ENCODE peak calls at places on chromosomes 3 and 15, in eight cellular contexts. One of them, this sample, is unnamed.

GRCh38 chr3:4841225-4841624 is 138.0 kb upstream of the BHLHE40 start:
- DNase-seq in GM12865: no peak
- DNase-seq in osteocyte: no peak
- DNase-seq in tibial artery: no peak
- DNase-seq in gastrocnemius medialis: no peak
- DNase-seq in MCF 10A: no peak
- DNase-seq in glutamatergic neuron: no peak
- DNase-seq in endothelial cell: no peak
- DNase-seq in this sample: no peak

GRCh38 chr3:32186097-32186496 is 52.4 kb upstream of the CMTM8 start:
- DNase-seq in osteocyte: no peak
- DNase-seq in tibial artery: no peak
- DNase-seq in glutamatergic neuron: no peak
- DNase-seq in MCF 10A: no peak
- DNase-seq in GM12865: no peak
- DNase-seq in endothelial cell: no peak
- DNase-seq in gastrocnemius medialis: no peak
- DNase-seq in this sample: no peak

GRCh38 chr15:74937226-74937601 is 659 bp downstream of the COX5A start:
- DNase-seq in endothelial cell: no peak
- DNase-seq in tibial artery: no peak
- DNase-seq in gastrocnemius medialis: no peak
- DNase-seq in glutamatergic neuron: no peak
- DNase-seq in GM12865: no peak
- DNase-seq in MCF 10A: peak
- DNase-seq in osteocyte: no peak
- DNase-seq in this sample: no peak

GRCh38 chr3:129756871-129757270 is 136.6 kb downstream of the TMCC1 start:
- DNase-seq in osteocyte: no peak
- DNase-seq in gastrocnemius medialis: no peak
- DNase-seq in tibial artery: no peak
- DNase-seq in glutamatergic neuron: no peak
- DNase-seq in MCF 10A: no peak
- DNase-seq in endothelial cell: no peak
- DNase-seq in GM12865: no peak
- DNase-seq in this sample: no peak

GRCh38 chr3:196987022-196987421 is 18.4 kb upstream of the PIGZ start:
- DNase-seq in tibial artery: no peak
- DNase-seq in endothelial cell: no peak
- DNase-seq in MCF 10A: no peak
- DNase-seq in osteocyte: no peak
- DNase-seq in glutamatergic neuron: no peak
- DNase-seq in gastrocnemius medialis: no peak
- DNase-seq in GM12865: no peak
- DNase-seq in this sample: no peak

GRCh38 chr15:36407647-36408046 is 171.8 kb upstream of the CDIN1 start:
- DNase-seq in GM12865: peak
- DNase-seq in MCF 10A: peak
- DNase-seq in glutamatergic neuron: no peak
- DNase-seq in endothelial cell: no peak
- DNase-seq in tibial artery: no peak
- DNase-seq in osteocyte: no peak
- DNase-seq in gastrocnemius medialis: no peak
- DNase-seq in this sample: no peak

GRCh38 chr15:32651229-32651837 is 9.8 kb downstream of the SCG5 start:
- DNase-seq in osteocyte: no peak
- DNase-seq in endothelial cell: peak
- DNase-seq in MCF 10A: peak
- DNase-seq in glutamatergic neuron: peak
- DNase-seq in gastrocnemius medialis: peak
- DNase-seq in tibial artery: no peak
- DNase-seq in GM12865: peak
- DNase-seq in this sample: peak

GRCh38 chr3:50340404-50341329 is at the start of gene RASSF1:
- DNase-seq in glutamatergic neuron: no peak
- DNase-seq in MCF 10A: no peak
- DNase-seq in osteocyte: no peak
- DNase-seq in GM12865: peak
- DNase-seq in tibial artery: peak
- DNase-seq in endothelial cell: no peak
- DNase-seq in gastrocnemius medialis: peak
- DNase-seq in this sample: no peak

GRCh38 chr15:64354683-64355558 is 1.1 kb downstream of the CSNK1G1 start:
- DNase-seq in glutamatergic neuron: no peak
- DNase-seq in tibial artery: peak
- DNase-seq in gastrocnemius medialis: no peak
- DNase-seq in MCF 10A: no peak
- DNase-seq in osteocyte: no peak
- DNase-seq in endothelial cell: no peak
- DNase-seq in GM12865: peak
- DNase-seq in this sample: no peak

GRCh38 chr15:90184119-90184785 is 16.9 kb upstream of the SEMA4B start:
- DNase-seq in MCF 10A: peak
- DNase-seq in tibial artery: peak
- DNase-seq in gastrocnemius medialis: peak
- DNase-seq in endothelial cell: no peak
- DNase-seq in glutamatergic neuron: no peak
- DNase-seq in GM12865: peak
- DNase-seq in osteocyte: no peak
- DNase-seq in this sample: no peak

GRCh38 chr3:108004647-108005046 is 86.2 kb downstream of the CD47 start:
- DNase-seq in osteocyte: no peak
- DNase-seq in MCF 10A: no peak
- DNase-seq in gastrocnemius medialis: no peak
- DNase-seq in tibial artery: no peak
- DNase-seq in GM12865: no peak
- DNase-seq in endothelial cell: no peak
- DNase-seq in glutamatergic neuron: no peak
- DNase-seq in this sample: no peak

GRCh38 chr15:73922186-73923151 is 3.8 kb upstream of the LOXL1 start:
- DNase-seq in endothelial cell: no peak
- DNase-seq in glutamatergic neuron: no peak
- DNase-seq in MCF 10A: peak
- DNase-seq in osteocyte: no peak
- DNase-seq in tibial artery: peak
- DNase-seq in gastrocnemius medialis: no peak
- DNase-seq in GM12865: no peak
- DNase-seq in this sample: peak

GRCh38 chr3:194399874-194400411 is 877 bp upstream of the GP5 start:
- DNase-seq in tibial artery: no peak
- DNase-seq in gastrocnemius medialis: no peak
- DNase-seq in GM12865: no peak
- DNase-seq in glutamatergic neuron: no peak
- DNase-seq in MCF 10A: no peak
- DNase-seq in osteocyte: no peak
- DNase-seq in endothelial cell: no peak
- DNase-seq in this sample: no peak

GRCh38 chr3:42839616-42840015 is 30.4 kb downstream of the ACKR2 start:
- DNase-seq in MCF 10A: peak
- DNase-seq in GM12865: peak
- DNase-seq in gastrocnemius medialis: no peak
- DNase-seq in glutamatergic neuron: peak
- DNase-seq in endothelial cell: peak
- DNase-seq in osteocyte: peak
- DNase-seq in tibial artery: peak
- DNase-seq in this sample: peak

GRCh38 chr15:67033012-67033411 is 32.4 kb upstream of the SMAD3 start:
- DNase-seq in glutamatergic neuron: no peak
- DNase-seq in tibial artery: no peak
- DNase-seq in osteocyte: no peak
- DNase-seq in MCF 10A: no peak
- DNase-seq in endothelial cell: no peak
- DNase-seq in GM12865: no peak
- DNase-seq in gastrocnemius medialis: no peak
- DNase-seq in this sample: no peak

GRCh38 chr3:106343841-106344240 is 475.0 kb upstream of the CBLB start:
- DNase-seq in GM12865: no peak
- DNase-seq in tibial artery: no peak
- DNase-seq in gastrocnemius medialis: no peak
- DNase-seq in glutamatergic neuron: no peak
- DNase-seq in endothelial cell: no peak
- DNase-seq in osteocyte: no peak
- DNase-seq in MCF 10A: no peak
- DNase-seq in this sample: no peak

GRCh38 chr15:58498821-58499580 is 67.2 kb downstream of the LIPC start:
- DNase-seq in GM12865: no peak
- DNase-seq in glutamatergic neuron: no peak
- DNase-seq in endothelial cell: no peak
- DNase-seq in osteocyte: no peak
- DNase-seq in MCF 10A: peak
- DNase-seq in gastrocnemius medialis: no peak
- DNase-seq in tibial artery: no peak
- DNase-seq in this sample: no peak

GRCh38 chr3:160841455-160841854 is 85.4 kb downstream of the PPM1L start:
- DNase-seq in GM12865: no peak
- DNase-seq in glutamatergic neuron: no peak
- DNase-seq in MCF 10A: no peak
- DNase-seq in osteocyte: no peak
- DNase-seq in endothelial cell: no peak
- DNase-seq in gastrocnemius medialis: no peak
- DNase-seq in tibial artery: no peak
- DNase-seq in this sample: no peak

GRCh38 chr3:130783629-130784028 is 37.0 kb upstream of the PIK3R4 start:
- DNase-seq in gastrocnemius medialis: no peak
- DNase-seq in tibial artery: no peak
- DNase-seq in MCF 10A: no peak
- DNase-seq in endothelial cell: no peak
- DNase-seq in osteocyte: no peak
- DNase-seq in GM12865: no peak
- DNase-seq in glutamatergic neuron: no peak
- DNase-seq in this sample: no peak

GRCh38 chr3:170690133-170690981 is 104.5 kb upstream of the SLC7A14 start:
- DNase-seq in gastrocnemius medialis: no peak
- DNase-seq in glutamatergic neuron: peak
- DNase-seq in MCF 10A: peak
- DNase-seq in osteocyte: no peak
- DNase-seq in endothelial cell: peak
- DNase-seq in GM12865: peak
- DNase-seq in tibial artery: peak
- DNase-seq in this sample: peak

GRCh38 chr3:148238421-148238821 is 459.3 kb upstream of the AGTR1 start:
- DNase-seq in gastrocnemius medialis: no peak
- DNase-seq in glutamatergic neuron: no peak
- DNase-seq in endothelial cell: no peak
- DNase-seq in GM12865: no peak
- DNase-seq in MCF 10A: no peak
- DNase-seq in osteocyte: no peak
- DNase-seq in tibial artery: no peak
- DNase-seq in this sample: no peak

GRCh38 chr3:68256635-68257034 is 602.2 kb upstream of the SUCLG2 start:
- DNase-seq in glutamatergic neuron: peak
- DNase-seq in gastrocnemius medialis: no peak
- DNase-seq in GM12865: peak
- DNase-seq in osteocyte: no peak
- DNase-seq in tibial artery: no peak
- DNase-seq in endothelial cell: peak
- DNase-seq in MCF 10A: peak
- DNase-seq in this sample: no peak
- TF ChIP-seq CTCF in glutamatergic neuron: peak
- TF ChIP-seq CTCF in gastrocnemius medialis: no peak
- TF ChIP-seq CTCF in GM12865: peak
- TF ChIP-seq CTCF in osteocyte: peak
- TF ChIP-seq CTCF in tibial artery: peak
- TF ChIP-seq CTCF in endothelial cell: no peak
- TF ChIP-seq CTCF in MCF 10A: no peak
- TF ChIP-seq CTCF in this sample: peak

DNA sequence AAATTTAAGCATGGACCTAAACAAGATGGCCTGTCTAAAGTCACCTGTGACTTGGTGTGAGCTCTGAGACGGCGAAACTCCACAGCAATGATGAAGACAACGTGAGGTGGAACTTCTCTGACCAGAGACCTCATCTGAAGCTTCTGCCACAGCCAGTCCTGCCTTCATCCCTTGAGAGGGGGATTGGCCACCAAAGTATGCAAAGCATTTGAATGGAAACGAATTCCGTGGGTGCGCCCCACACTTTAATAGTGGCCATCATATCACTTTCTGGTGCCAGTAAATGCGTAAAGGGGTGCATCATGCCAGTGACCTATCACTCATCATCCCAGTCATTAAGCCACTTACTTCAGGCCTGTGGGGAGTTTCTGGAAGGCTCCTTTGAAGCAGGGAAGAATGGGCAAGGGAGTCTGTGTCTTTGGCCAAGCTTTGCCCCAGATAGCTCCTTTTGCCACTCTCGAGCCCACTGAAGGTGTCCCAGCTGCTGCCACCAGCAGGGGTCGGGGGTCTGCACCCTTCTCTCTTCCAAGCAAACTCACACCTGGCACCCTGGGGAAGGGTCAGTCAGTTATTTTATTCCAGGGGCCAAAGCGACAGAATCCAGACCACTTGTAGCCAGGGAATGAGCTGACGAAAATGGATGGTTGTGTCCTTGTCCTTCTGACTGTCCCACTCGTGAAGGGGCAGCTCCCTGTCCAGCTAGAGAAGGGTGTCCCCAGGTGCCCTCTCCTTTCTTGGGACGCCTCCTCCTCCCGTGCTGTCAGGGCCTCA is 17.7 kb downstream of the MUC20 start:
- DNase-seq in GM12865: no peak
- DNase-seq in glutamatergic neuron: no peak
- DNase-seq in gastrocnemius medialis: no peak
- DNase-seq in MCF 10A: no peak
- DNase-seq in tibial artery: no peak
- DNase-seq in osteocyte: no peak
- DNase-seq in endothelial cell: no peak
- DNase-seq in this sample: no peak
- TF ChIP-seq CTCF in GM12865: no peak
- TF ChIP-seq CTCF in glutamatergic neuron: no peak
- TF ChIP-seq CTCF in gastrocnemius medialis: no peak
- TF ChIP-seq CTCF in MCF 10A: no peak
- TF ChIP-seq CTCF in tibial artery: no peak
- TF ChIP-seq CTCF in osteocyte: no peak
- TF ChIP-seq CTCF in endothelial cell: no peak
- TF ChIP-seq CTCF in this sample: no peak

GRCh38 chr3:52959773-52960172 is 62.4 kb upstream of the STIMATE start:
- DNase-seq in gastrocnemius medialis: no peak
- DNase-seq in glutamatergic neuron: no peak
- DNase-seq in GM12865: no peak
- DNase-seq in MCF 10A: no peak
- DNase-seq in osteocyte: no peak
- DNase-seq in endothelial cell: no peak
- DNase-seq in tibial artery: no peak
- DNase-seq in this sample: no peak
- TF ChIP-seq CTCF in gastrocnemius medialis: no peak
- TF ChIP-seq CTCF in glutamatergic neuron: no peak
- TF ChIP-seq CTCF in GM12865: no peak
- TF ChIP-seq CTCF in MCF 10A: no peak
- TF ChIP-seq CTCF in osteocyte: no peak
- TF ChIP-seq CTCF in endothelial cell: no peak
- TF ChIP-seq CTCF in tibial artery: no peak
- TF ChIP-seq CTCF in this sample: no peak

DNA sequence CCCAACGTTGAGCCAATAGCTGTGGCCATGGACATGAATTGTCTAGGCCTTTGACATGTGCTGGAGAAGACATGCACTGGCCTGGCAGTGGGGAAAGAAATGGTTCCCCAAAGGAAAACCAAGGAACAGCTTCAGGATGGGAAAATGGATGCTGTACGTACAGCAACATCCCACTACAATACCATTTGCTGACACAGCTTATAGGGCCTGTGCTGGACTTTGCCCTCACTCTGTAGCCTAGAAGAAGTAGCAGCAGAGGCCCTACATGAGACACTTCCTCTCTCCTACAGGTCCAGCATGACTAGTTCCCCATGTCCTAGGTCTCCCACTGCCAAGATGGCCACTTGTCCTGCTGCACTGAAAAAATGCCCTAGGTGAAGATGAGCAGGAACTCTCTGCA is 514.5 kb upstream of the PPP2R3A start:
- DNase-seq in osteocyte: no peak
- DNase-seq in endothelial cell: no peak
- DNase-seq in GM12865: no peak
- DNase-seq in glutamatergic neuron: no peak
- DNase-seq in gastrocnemius medialis: no peak
- DNase-seq in tibial artery: no peak
- DNase-seq in MCF 10A: no peak
- DNase-seq in this sample: no peak
- TF ChIP-seq CTCF in osteocyte: no peak
- TF ChIP-seq CTCF in endothelial cell: no peak
- TF ChIP-seq CTCF in GM12865: no peak
- TF ChIP-seq CTCF in glutamatergic neuron: no peak
- TF ChIP-seq CTCF in gastrocnemius medialis: no peak
- TF ChIP-seq CTCF in tibial artery: no peak
- TF ChIP-seq CTCF in MCF 10A: no peak
- TF ChIP-seq CTCF in this sample: no peak

This sample was measured in D721Med.